ENCODE peak calls at places on chromosome 4, in four cellular contexts. F, Q, E and D are unnamed samples.

GRCh38 chr4:159298502-159298901 is 195.6 kb downstream of the RAPGEF2 start:
- DNase-seq in F (no peak), Q (no peak), E (no peak), D (no peak)

GRCh38 chr4:128512767-128513322 is 225.2 kb upstream of the PGRMC2 start:
- DNase-seq in F (no peak), Q (no peak), E (no peak), D (no peak)

GRCh38 chr4:101067383-101067782 is 279.9 kb downstream of the PPP3CA start:
- DNase-seq in F (no peak), Q (no peak), E (no peak), D (no peak)

GRCh38 chr4:98996056-98996941 is 778 bp downstream of the METAP1 start:
- DNase-seq in F (peak; percentile 8), Q (no peak), E (peak; percentile 23), D (peak; percentile 27)

GRCh38 chr4:101065935-101066485 is 281.3 kb downstream of the PPP3CA start:
- DNase-seq in F (no peak), Q (no peak), E (no peak), D (no peak)

GRCh38 chr4:48100248-48100647 is 33.8 kb downstream of the TXK start:
- DNase-seq in F (no peak), Q (no peak), E (no peak), D (no peak)

GRCh38 chr4:126778348-126778747 is 854.4 kb upstream of the INTU start:
- DNase-seq in F (no peak), Q (no peak), E (no peak), D (no peak)

GRCh38 chr4:120692964-120693363 is 229.6 kb downstream of the PRDM5 start:
- DNase-seq in F (peak; percentile 6), Q (no peak), E (peak; percentile 38), D (no peak)

GRCh38 chr4:8399298-8399697 is 41.2 kb downstream of the ACOX3 start:
- DNase-seq in F (no peak), Q (no peak), E (no peak), D (no peak)

GRCh38 chr4:53644607-53645006 is 53.3 kb upstream of the LNX1 start:
- DNase-seq in F (no peak), Q (no peak), E (no peak), D (no peak)

GRCh38 chr4:40737882-40738281 is 11.9 kb upstream of the NSUN7 start:
- DNase-seq in F (no peak), Q (no peak), E (no peak), D (no peak)

GRCh38 chr4:40733752-40734151 is 16.0 kb upstream of the NSUN7 start:
- DNase-seq in F (no peak), Q (no peak), E (no peak), D (no peak)

GRCh38 chr4:40739347-40739746 is 10.4 kb upstream of the NSUN7 start:
- DNase-seq in F (no peak), Q (no peak), E (no peak), D (no peak)

GRCh38 chr4:40734497-40734896 is 15.3 kb upstream of the NSUN7 start:
- DNase-seq in F (no peak), Q (no peak), E (no peak), D (no peak)

DNA sequence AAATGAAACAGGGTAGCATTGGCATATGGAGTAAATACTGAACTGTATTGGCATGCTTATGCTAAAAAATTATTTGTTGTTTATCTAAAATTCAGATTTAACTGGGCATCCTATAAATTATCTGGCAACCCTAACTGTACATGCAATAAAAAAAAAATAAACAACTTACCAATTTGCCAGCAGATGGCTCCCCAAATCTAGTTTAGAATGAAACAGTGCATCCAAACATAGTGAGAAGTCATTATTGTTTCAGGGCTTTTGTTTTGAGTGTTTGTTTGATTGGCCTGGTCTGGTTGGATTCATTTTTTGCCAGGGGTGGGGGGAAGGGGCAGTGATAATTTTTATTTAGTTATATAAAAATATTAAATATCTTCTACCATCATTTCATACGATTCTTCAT is 12.8 kb upstream of the NSUN7 start:
- DNase-seq in F (peak; percentile 22), Q (no peak), E (peak; percentile 21), D (peak; percentile 9)
- TF ChIP-seq POLR2AphosphoS2 in F (no peak), Q (no peak), E (no peak), D (no peak)

DNA sequence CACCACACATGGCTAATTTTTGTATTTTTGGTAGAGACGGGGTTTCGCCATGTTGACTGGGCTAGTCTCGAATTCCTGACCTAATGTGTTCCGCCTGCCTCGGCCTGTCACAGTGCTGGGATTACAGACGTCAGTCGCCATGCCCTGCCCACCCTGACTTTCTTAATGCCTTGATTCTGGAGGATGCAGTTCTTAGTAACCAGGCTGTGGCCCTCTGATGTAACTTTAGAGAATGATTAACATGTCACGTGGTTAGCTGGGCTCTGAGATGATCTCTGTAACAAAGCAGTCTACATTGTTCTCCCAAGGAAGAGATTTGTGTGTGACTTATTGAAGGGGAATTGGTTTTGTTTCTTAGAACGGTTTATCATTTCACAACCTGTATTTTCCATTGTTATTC is 30.6 kb downstream of the ANK2 start:
- DNase-seq in F (peak; percentile 32), Q (no peak), E (peak; percentile 37), D (no peak)
- TF ChIP-seq POLR2AphosphoS2 in F (no peak), Q (no peak), E (no peak), D (no peak)

DNA sequence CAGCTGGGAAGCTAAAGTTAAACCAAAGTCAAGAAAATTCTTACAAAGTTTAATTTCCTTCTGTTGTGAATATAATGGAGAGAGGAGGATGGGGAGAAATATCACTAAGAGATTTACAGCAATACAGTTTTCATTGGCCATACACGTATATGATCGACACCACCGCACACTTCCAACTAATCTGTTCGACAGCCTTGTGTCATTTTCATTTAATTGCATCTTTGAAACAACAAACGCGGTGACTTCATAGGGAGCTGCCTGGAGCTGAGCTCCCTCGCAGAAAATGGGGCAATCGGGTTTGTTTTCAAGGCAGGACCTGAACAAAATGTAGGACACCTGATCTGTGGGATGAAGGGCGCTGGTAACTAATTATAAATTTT is 1.3 kb downstream of the PTPN13 start:
- DNase-seq in F (no peak), Q (no peak), E (no peak), D (no peak)
- TF ChIP-seq POLR2AphosphoS2 in F (no peak), Q (no peak), E (no peak), D (no peak)

GRCh38 chr4:152460488-152460887 is 75.4 kb downstream of the FBXW7 start:
- DNase-seq in F (no peak), Q (peak; percentile 43), E (peak; percentile 25), D (no peak)

GRCh38 chr4:152463562-152463961 is 72.3 kb downstream of the FBXW7 start:
- DNase-seq in F (no peak), Q (no peak), E (no peak), D (no peak)

GRCh38 chr4:152462047-152462446 is 73.8 kb downstream of the FBXW7 start:
- DNase-seq in F (no peak), Q (peak; percentile 64), E (peak; percentile 26), D (no peak)

GRCh38 chr4:152464030-152464823 is 71.7 kb downstream of the FBXW7 start:
- DNase-seq in F (no peak), Q (no peak), E (no peak), D (no peak)

DNA sequence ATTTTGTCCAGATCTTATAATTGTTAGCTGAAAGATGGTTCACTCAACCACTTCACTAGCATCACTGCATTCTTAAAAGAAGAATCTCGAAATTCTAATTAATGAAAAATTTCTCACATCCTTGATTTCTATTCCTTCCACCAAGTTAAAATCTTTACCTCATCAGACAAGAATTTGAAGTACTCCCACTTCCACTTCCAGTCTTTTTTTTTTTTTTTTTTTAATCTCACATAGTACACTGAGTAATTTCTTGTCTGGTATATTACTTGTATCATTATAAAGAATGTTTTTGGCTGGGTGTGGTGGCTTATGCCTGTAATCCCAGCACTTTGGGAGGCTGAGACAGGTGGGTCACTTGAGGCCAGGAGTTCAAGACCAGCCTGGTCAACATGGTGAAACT is 73.2 kb downstream of the FBXW7 start:
- DNase-seq in F (no peak), Q (no peak), E (no peak), D (no peak)
- TF ChIP-seq POLR2AphosphoS2 in F (no peak), Q (no peak), E (no peak), D (no peak)

DNA sequence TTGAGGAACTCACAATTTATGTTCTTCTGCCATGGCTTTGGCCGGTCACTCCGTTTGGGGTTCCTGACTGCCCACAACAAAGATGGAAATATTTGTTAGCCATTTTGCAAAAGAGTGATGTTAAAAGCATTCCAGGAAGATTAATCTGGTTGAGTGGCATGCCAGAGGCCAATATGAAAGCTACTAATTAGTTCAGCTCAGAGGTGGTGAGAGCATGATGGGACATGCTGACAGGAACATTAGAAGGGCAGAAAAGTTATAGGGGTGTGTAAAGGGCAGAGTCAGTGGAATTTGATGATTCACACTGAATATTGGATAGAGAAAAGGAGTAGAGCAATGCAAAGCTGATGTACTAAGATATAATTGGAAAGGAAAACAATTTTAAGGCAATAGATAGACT is 94.4 kb downstream of the TLL1 start:
- DNase-seq in F (no peak), Q (no peak), E (no peak), D (no peak)
- TF ChIP-seq POLR2AphosphoS2 in F (no peak), Q (no peak), E (no peak), D (no peak)

GRCh38 chr4:85370400-85371032 is 104.4 kb upstream of the ARHGAP24 start:
- DNase-seq in F (no peak), Q (peak; percentile 11), E (peak; percentile 31), D (peak; percentile 17)
- TF ChIP-seq POLR2AphosphoS2 in F (no peak), Q (no peak), E (no peak), D (no peak)

DNA sequence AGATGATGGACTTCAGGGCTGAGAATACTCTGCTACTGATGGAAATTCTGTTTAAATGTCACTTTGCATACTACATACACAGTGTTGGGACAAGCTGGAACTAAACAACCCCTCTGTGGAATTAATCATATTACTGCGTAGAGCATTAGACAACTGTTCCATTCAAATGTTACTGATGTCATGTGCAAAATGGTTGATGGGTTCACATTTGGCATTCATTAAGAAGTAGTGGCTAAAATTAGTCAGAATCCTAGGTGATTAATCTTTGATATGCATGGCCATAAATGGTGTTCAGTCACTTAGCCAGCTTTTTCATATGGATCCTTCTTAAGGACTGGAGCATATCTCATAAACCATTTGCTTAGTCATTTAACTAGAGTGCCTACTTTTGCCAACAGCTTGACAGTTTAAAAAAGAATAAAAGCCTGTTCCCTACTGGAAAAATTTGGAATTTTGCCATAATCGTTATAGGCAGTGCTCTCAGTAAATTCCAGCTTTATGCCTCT is 105.2 kb downstream of the RNF150 start:
- DNase-seq in F (no peak), Q (no peak), E (no peak), D (no peak)
- TF ChIP-seq POLR2AphosphoS2 in F (no peak), Q (no peak), E (no peak), D (no peak)